ENCODE peak calls at places on chromosomes 7 and 10, in ten cellular contexts. One of them, this sample, is unnamed.

GRCh38 chr7:47453093-47454056 is 128.5 kb downstream of the TNS3 start:
- DNase-seq in DND-41: no peak
- DNase-seq in right atrium auricular region: peak
- DNase-seq in B cell: no peak
- DNase-seq in GM13976: no peak
- DNase-seq in neural progenitor cell: no peak
- DNase-seq in AG09309: peak
- DNase-seq in GM20000: peak
- DNase-seq in astrocyte of the spinal cord: peak
- DNase-seq in IMR-90: peak
- DNase-seq in this sample: no peak

GRCh38 chr10:111316607-111317006 is 239.8 kb downstream of the ADRA2A start:
- DNase-seq in DND-41: no peak
- DNase-seq in GM13976: no peak
- DNase-seq in neural progenitor cell: peak
- DNase-seq in B cell: no peak
- DNase-seq in AG09309: no peak
- DNase-seq in GM20000: no peak
- DNase-seq in IMR-90: no peak
- DNase-seq in astrocyte of the spinal cord: no peak
- DNase-seq in right atrium auricular region: no peak
- DNase-seq in this sample: no peak

GRCh38 chr10:46268076-46268881 is 18.5 kb upstream of the ANTXRL start:
- DNase-seq in GM20000: peak
- DNase-seq in astrocyte of the spinal cord: no peak
- DNase-seq in GM13976: peak
- DNase-seq in DND-41: peak
- DNase-seq in right atrium auricular region: no peak
- DNase-seq in B cell: no peak
- DNase-seq in IMR-90: no peak
- DNase-seq in neural progenitor cell: no peak
- DNase-seq in AG09309: no peak
- DNase-seq in this sample: no peak

GRCh38 chr7:151518781-151519044 is 982 bp downstream of the RHEB start:
- DNase-seq in AG09309: no peak
- DNase-seq in DND-41: no peak
- DNase-seq in B cell: no peak
- DNase-seq in astrocyte of the spinal cord: peak
- DNase-seq in GM20000: no peak
- DNase-seq in GM13976: no peak
- DNase-seq in IMR-90: no peak
- DNase-seq in right atrium auricular region: no peak
- DNase-seq in neural progenitor cell: peak
- DNase-seq in this sample: no peak

GRCh38 chr10:73862011-73862410 is 12.3 kb downstream of the CAMK2G start:
- DNase-seq in IMR-90: no peak
- DNase-seq in AG09309: no peak
- DNase-seq in GM20000: no peak
- DNase-seq in GM13976: no peak
- DNase-seq in astrocyte of the spinal cord: no peak
- DNase-seq in DND-41: no peak
- DNase-seq in B cell: no peak
- DNase-seq in right atrium auricular region: no peak
- DNase-seq in neural progenitor cell: no peak
- DNase-seq in this sample: no peak

GRCh38 chr10:80319725-80320290 is 30.4 kb upstream of the MAT1A start:
- DNase-seq in neural progenitor cell: no peak
- DNase-seq in GM13976: no peak
- DNase-seq in B cell: no peak
- DNase-seq in astrocyte of the spinal cord: no peak
- DNase-seq in GM20000: no peak
- DNase-seq in right atrium auricular region: no peak
- DNase-seq in DND-41: no peak
- DNase-seq in IMR-90: no peak
- DNase-seq in AG09309: no peak
- DNase-seq in this sample: no peak

GRCh38 chr7:25196132-25196896 is 32.0 kb downstream of the NPVF start:
- DNase-seq in neural progenitor cell: no peak
- DNase-seq in IMR-90: no peak
- DNase-seq in GM20000: no peak
- DNase-seq in AG09309: no peak
- DNase-seq in DND-41: no peak
- DNase-seq in B cell: no peak
- DNase-seq in astrocyte of the spinal cord: no peak
- DNase-seq in right atrium auricular region: no peak
- DNase-seq in GM13976: no peak
- DNase-seq in this sample: no peak

GRCh38 chr7:17070117-17070750 is 188.5 kb upstream of the AGR3 start:
- DNase-seq in DND-41: no peak
- DNase-seq in IMR-90: no peak
- DNase-seq in B cell: no peak
- DNase-seq in GM20000: peak
- DNase-seq in neural progenitor cell: no peak
- DNase-seq in AG09309: no peak
- DNase-seq in astrocyte of the spinal cord: no peak
- DNase-seq in right atrium auricular region: no peak
- DNase-seq in GM13976: no peak
- DNase-seq in this sample: no peak

DNA sequence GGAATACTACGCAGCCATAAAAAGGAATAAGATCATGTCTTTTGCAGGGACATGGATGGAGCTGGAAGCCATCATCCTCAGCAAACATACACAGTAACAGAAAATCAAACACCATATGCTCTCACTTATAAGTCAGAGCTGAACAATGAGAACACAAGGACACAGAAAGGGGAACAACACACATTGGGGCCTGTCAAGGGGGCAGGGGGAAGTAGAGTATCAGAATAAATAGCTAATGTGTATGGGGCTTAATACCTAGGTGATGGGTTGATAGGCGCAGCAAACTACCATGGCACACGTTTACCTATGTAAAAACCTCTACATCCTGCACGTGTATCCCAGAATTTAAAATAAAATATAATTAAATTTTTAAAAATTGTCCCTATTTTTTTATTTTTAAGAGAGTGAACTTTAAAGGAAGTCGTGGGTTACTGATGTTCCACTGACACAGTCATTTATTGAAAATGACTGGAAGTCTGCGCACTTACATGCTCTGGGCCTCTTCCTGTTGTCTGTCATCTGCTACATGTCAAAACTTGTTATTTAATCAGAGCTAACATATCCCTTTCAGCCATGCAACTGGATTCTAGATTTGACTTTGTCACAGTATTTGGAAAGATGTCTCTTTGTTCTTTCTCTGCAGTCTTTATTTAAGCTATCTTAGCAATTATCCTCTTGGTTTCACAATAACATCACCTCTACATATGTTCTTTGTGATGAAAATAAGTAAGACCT is 73.7 kb upstream of the ABCB5 start:
- DNase-seq in GM13976: no peak
- DNase-seq in B cell: no peak
- DNase-seq in GM20000: no peak
- DNase-seq in astrocyte of the spinal cord: no peak
- DNase-seq in neural progenitor cell: no peak
- DNase-seq in IMR-90: no peak
- DNase-seq in right atrium auricular region: no peak
- DNase-seq in AG09309: no peak
- DNase-seq in DND-41: no peak
- DNase-seq in this sample: no peak
- TF ChIP-seq CTCF in GM13976: no peak
- TF ChIP-seq CTCF in B cell: no peak
- TF ChIP-seq CTCF in GM20000: no peak
- TF ChIP-seq CTCF in astrocyte of the spinal cord: no peak
- TF ChIP-seq CTCF in neural progenitor cell: no peak
- TF ChIP-seq CTCF in IMR-90: no peak
- TF ChIP-seq CTCF in right atrium auricular region: no peak
- TF ChIP-seq CTCF in AG09309: no peak
- TF ChIP-seq CTCF in DND-41: no peak
- TF ChIP-seq CTCF in this sample: no peak

GRCh38 chr7:66844552-66845381 is 76.3 kb upstream of the TMEM248 start:
- DNase-seq in astrocyte of the spinal cord: peak
- DNase-seq in GM20000: peak
- DNase-seq in B cell: peak
- DNase-seq in AG09309: peak
- DNase-seq in neural progenitor cell: peak
- DNase-seq in right atrium auricular region: peak
- DNase-seq in IMR-90: peak
- DNase-seq in DND-41: peak
- DNase-seq in GM13976: peak
- DNase-seq in this sample: peak
- TF ChIP-seq CTCF in astrocyte of the spinal cord: peak
- TF ChIP-seq CTCF in GM20000: no peak
- TF ChIP-seq CTCF in B cell: peak
- TF ChIP-seq CTCF in AG09309: peak
- TF ChIP-seq CTCF in neural progenitor cell: peak
- TF ChIP-seq CTCF in right atrium auricular region: no peak
- TF ChIP-seq CTCF in IMR-90: peak
- TF ChIP-seq CTCF in DND-41: peak
- TF ChIP-seq CTCF in GM13976: no peak
- TF ChIP-seq CTCF in this sample: peak

GRCh38 chr10:1358860-1359598 is 302.8 kb downstream of the WDR37 start:
- DNase-seq in GM20000: no peak
- DNase-seq in neural progenitor cell: no peak
- DNase-seq in GM13976: no peak
- DNase-seq in astrocyte of the spinal cord: no peak
- DNase-seq in DND-41: peak
- DNase-seq in B cell: peak
- DNase-seq in right atrium auricular region: no peak
- DNase-seq in AG09309: no peak
- DNase-seq in IMR-90: no peak
- DNase-seq in this sample: no peak

GRCh38 chr10:1359599-1359955 is 303.4 kb downstream of the WDR37 start:
- DNase-seq in astrocyte of the spinal cord: no peak
- DNase-seq in DND-41: no peak
- DNase-seq in IMR-90: no peak
- DNase-seq in AG09309: no peak
- DNase-seq in GM13976: no peak
- DNase-seq in B cell: no peak
- DNase-seq in GM20000: no peak
- DNase-seq in right atrium auricular region: no peak
- DNase-seq in neural progenitor cell: no peak
- DNase-seq in this sample: no peak

GRCh38 chr10:1356349-1356748 is 300.2 kb downstream of the WDR37 start:
- DNase-seq in IMR-90: no peak
- DNase-seq in B cell: no peak
- DNase-seq in astrocyte of the spinal cord: no peak
- DNase-seq in GM20000: no peak
- DNase-seq in right atrium auricular region: no peak
- DNase-seq in neural progenitor cell: no peak
- DNase-seq in DND-41: no peak
- DNase-seq in AG09309: no peak
- DNase-seq in GM13976: no peak
- DNase-seq in this sample: no peak

GRCh38 chr10:1358147-1358546 is 302.0 kb downstream of the WDR37 start:
- DNase-seq in right atrium auricular region: no peak
- DNase-seq in GM20000: no peak
- DNase-seq in astrocyte of the spinal cord: no peak
- DNase-seq in GM13976: no peak
- DNase-seq in DND-41: no peak
- DNase-seq in neural progenitor cell: no peak
- DNase-seq in IMR-90: no peak
- DNase-seq in AG09309: no peak
- DNase-seq in B cell: no peak
- DNase-seq in this sample: no peak

DNA sequence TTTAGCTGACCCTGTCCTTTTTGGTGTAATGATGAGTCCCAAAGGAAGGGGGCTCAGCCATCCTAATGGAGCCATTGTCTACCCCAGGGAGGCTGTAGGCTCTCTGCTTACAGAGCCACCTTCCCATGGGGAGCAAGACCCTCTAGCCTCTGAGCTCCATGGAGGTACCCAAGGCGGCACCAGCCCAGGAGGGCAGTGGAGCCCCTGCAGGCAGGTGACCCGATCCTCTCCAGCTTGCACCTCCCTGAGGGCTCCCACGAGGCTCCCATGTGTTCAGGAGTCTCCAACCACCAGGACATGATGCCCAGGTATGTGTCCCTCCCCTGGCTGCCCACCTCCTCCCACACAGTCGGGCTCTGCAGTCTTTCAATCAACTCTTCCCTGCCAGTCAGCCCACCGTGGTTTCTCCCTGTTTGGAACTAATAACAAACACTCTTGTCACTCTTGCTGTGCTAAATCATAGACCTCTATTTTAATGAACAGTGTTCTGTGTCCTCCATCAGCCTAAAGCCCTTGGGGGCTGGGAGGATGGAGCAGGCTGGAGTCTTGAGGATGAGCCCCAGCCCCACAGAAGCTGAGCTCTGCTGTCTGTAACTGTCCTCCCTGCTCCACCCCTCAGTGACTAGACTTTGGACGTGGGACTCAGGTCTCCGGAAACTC is 298.7 kb downstream of the WDR37 start:
- DNase-seq in neural progenitor cell: no peak
- DNase-seq in DND-41: no peak
- DNase-seq in GM13976: no peak
- DNase-seq in astrocyte of the spinal cord: no peak
- DNase-seq in GM20000: no peak
- DNase-seq in IMR-90: no peak
- DNase-seq in right atrium auricular region: no peak
- DNase-seq in B cell: no peak
- DNase-seq in AG09309: no peak
- DNase-seq in this sample: no peak
- TF ChIP-seq CTCF in neural progenitor cell: no peak
- TF ChIP-seq CTCF in DND-41: no peak
- TF ChIP-seq CTCF in GM13976: no peak
- TF ChIP-seq CTCF in astrocyte of the spinal cord: no peak
- TF ChIP-seq CTCF in GM20000: no peak
- TF ChIP-seq CTCF in IMR-90: no peak
- TF ChIP-seq CTCF in right atrium auricular region: no peak
- TF ChIP-seq CTCF in B cell: no peak
- TF ChIP-seq CTCF in AG09309: no peak
- TF ChIP-seq CTCF in this sample: no peak

GRCh38 chr10:90289037-90289436 is 568.8 kb downstream of the HTR7 start:
- DNase-seq in astrocyte of the spinal cord: peak
- DNase-seq in DND-41: no peak
- DNase-seq in IMR-90: peak
- DNase-seq in AG09309: no peak
- DNase-seq in right atrium auricular region: no peak
- DNase-seq in B cell: no peak
- DNase-seq in neural progenitor cell: no peak
- DNase-seq in GM13976: peak
- DNase-seq in GM20000: no peak
- DNase-seq in this sample: no peak

GRCh38 chr10:90286941-90287340 is 570.9 kb downstream of the HTR7 start:
- DNase-seq in IMR-90: no peak
- DNase-seq in GM20000: no peak
- DNase-seq in B cell: no peak
- DNase-seq in DND-41: no peak
- DNase-seq in neural progenitor cell: no peak
- DNase-seq in AG09309: no peak
- DNase-seq in right atrium auricular region: no peak
- DNase-seq in astrocyte of the spinal cord: no peak
- DNase-seq in GM13976: no peak
- DNase-seq in this sample: no peak

GRCh38 chr10:90286406-90286805 is 571.4 kb downstream of the HTR7 start:
- DNase-seq in right atrium auricular region: no peak
- DNase-seq in B cell: no peak
- DNase-seq in astrocyte of the spinal cord: no peak
- DNase-seq in IMR-90: no peak
- DNase-seq in GM20000: no peak
- DNase-seq in GM13976: no peak
- DNase-seq in neural progenitor cell: no peak
- DNase-seq in AG09309: no peak
- DNase-seq in DND-41: no peak
- DNase-seq in this sample: no peak

GRCh38 chr10:90293629-90294028 is 564.2 kb downstream of the HTR7 start:
- DNase-seq in DND-41: no peak
- DNase-seq in AG09309: no peak
- DNase-seq in IMR-90: no peak
- DNase-seq in B cell: no peak
- DNase-seq in neural progenitor cell: no peak
- DNase-seq in GM20000: no peak
- DNase-seq in right atrium auricular region: no peak
- DNase-seq in astrocyte of the spinal cord: no peak
- DNase-seq in GM13976: no peak
- DNase-seq in this sample: no peak

DNA sequence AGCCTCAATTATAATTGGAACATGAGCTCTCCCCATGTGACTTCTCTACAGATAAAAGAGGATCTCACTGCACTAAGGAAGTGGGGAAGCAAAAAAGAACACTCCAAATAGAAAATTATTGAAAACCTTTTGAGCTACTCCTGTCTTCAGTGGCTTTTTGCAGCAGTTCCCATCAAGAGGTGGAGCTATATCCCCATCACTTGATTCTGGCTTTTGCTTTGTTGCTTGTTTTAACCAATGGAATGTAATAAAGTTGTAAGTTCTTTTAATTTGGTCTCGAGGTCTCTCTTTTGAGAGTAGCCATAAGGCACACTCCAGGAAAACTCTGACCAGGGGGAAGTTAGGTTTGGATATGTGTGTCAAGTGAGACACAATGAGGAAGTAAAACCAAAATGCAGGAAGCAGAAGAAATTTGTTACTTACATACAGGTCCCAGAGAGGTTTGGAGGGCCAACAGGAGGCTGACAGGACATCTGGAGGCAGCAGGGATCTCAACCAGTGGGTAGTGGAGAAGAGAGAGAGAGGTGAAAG is 569.4 kb downstream of the HTR7 start:
- DNase-seq in GM13976: no peak
- DNase-seq in DND-41: no peak
- DNase-seq in astrocyte of the spinal cord: peak
- DNase-seq in neural progenitor cell: peak
- DNase-seq in AG09309: no peak
- DNase-seq in B cell: no peak
- DNase-seq in GM20000: no peak
- DNase-seq in IMR-90: peak
- DNase-seq in right atrium auricular region: no peak
- DNase-seq in this sample: no peak
- TF ChIP-seq CTCF in GM13976: no peak
- TF ChIP-seq CTCF in DND-41: no peak
- TF ChIP-seq CTCF in astrocyte of the spinal cord: peak
- TF ChIP-seq CTCF in neural progenitor cell: peak
- TF ChIP-seq CTCF in AG09309: no peak
- TF ChIP-seq CTCF in B cell: no peak
- TF ChIP-seq CTCF in GM20000: no peak
- TF ChIP-seq CTCF in IMR-90: peak
- TF ChIP-seq CTCF in right atrium auricular region: no peak
- TF ChIP-seq CTCF in this sample: no peak